ENCODE peak calls at places on chromosomes 16 and 17, in six cellular contexts. G, Z, O, A, P and R are unnamed samples.

GRCh38 chr16:68417711-68418301 is 30.5 kb downstream of the SMPD3 start:
- DNase-seq in P (peak), G (peak), Z (no peak), A (no peak), O (no peak), R (peak)

GRCh38 chr16:8655184-8655717 is 19.2 kb upstream of the ABAT start:
- DNase-seq in A (peak), P (peak), O (peak), G (peak), Z (no peak), R (no peak)

GRCh38 chr17:45123930-45124796 is 8.2 kb downstream of the PLCD3 start:
- DNase-seq in G (no peak), A (peak), P (no peak), O (peak), Z (no peak), R (no peak)

GRCh38 chr17:19727466-19728113 is 11.2 kb upstream of the SLC47A2 start:
- DNase-seq in O (no peak), P (no peak), A (no peak), G (no peak), Z (no peak), R (no peak)

GRCh38 chr16:67672739-67673662 is 6.4 kb downstream of the C16orf86 start:
- DNase-seq in Z (peak), G (peak), P (no peak), A (peak), O (peak), R (peak)

GRCh38 chr16:76899767-76900166 is 291.2 kb upstream of the MON1B start:
- DNase-seq in A (no peak), O (no peak), G (no peak), P (no peak), Z (no peak), R (no peak)

GRCh38 chr16:29767062-29767461 is 11.0 kb upstream of the ZG16 start:
- DNase-seq in O (no peak), Z (no peak), G (no peak), P (no peak), A (no peak), R (no peak)

GRCh38 chr16:49019081-49019633 is 262.5 kb downstream of the CBLN1 start:
- DNase-seq in O (no peak), P (no peak), A (no peak), Z (peak), G (no peak), R (no peak)

GRCh38 chr17:46818319-46818928 is at the start of gene WNT3:
- DNase-seq in A (peak), P (no peak), G (peak), O (no peak), Z (peak), R (peak)

GRCh38 chr16:83727018-83727417 is 80.8 kb upstream of the HSBP1 start:
- DNase-seq in O (no peak), Z (no peak), P (no peak), G (no peak), A (no peak), R (no peak)

GRCh38 chr16:84947022-84947421 is 64.3 kb downstream of the ZDHHC7 start:
- DNase-seq in Z (no peak), O (no peak), G (no peak), A (no peak), P (no peak), R (no peak)

GRCh38 chr17:68356520-68356919 is 65.2 kb downstream of the ARSG start:
- DNase-seq in A (no peak), P (peak), Z (no peak), G (no peak), O (no peak), R (no peak)

GRCh38 chr17:7620835-7621234 is 6.1 kb upstream of the FXR2 start:
- DNase-seq in A (no peak), P (no peak), G (no peak), Z (no peak), O (no peak), R (no peak)

GRCh38 chr16:79788949-79789348 is 188.4 kb upstream of the MAF start:
- DNase-seq in O (no peak), A (no peak), P (no peak), Z (no peak), G (no peak), R (no peak)
- TF ChIP-seq TAF1 in O (no peak), A (no peak), P (no peak), Z (no peak), G (no peak), R (no peak)

DNA sequence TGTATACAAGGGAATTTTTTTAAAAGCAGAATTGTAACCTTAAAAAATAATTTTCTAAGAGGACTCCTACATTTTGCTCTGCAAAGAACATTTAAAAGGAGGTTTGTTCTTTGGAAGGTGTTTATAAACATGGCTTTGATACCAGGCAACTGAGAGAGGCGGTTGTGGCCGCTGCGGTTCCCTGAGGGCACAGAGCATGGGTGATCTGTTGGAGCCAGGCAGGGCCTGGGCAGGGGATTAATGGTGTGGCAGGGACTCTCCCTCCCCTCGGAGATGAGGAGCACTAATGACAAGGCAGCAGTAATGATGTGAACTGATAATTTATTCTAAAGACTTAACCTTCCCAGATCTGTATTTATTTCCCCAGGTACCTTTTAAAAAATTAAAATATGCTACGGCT is 65.4 kb downstream of the WWP2 start:
- DNase-seq in Z (no peak), O (no peak), G (no peak), A (no peak), P (no peak), R (no peak)
- TF ChIP-seq POLR2A in Z (no peak), O (no peak), G (no peak), A (no peak), P (no peak), R (no peak)

GRCh38 chr16:1677339-1677738 is 740 bp upstream of the JPT2 start:
- DNase-seq in G (no peak), A (no peak), P (no peak), O (no peak), Z (no peak), R (no peak)

GRCh38 chr16:1677942-1678499 is at the start of gene JPT2:
- DNase-seq in Z (peak), G (peak), A (peak), P (peak), O (peak), R (peak)

GRCh38 chr16:1680361-1680760 is 2.3 kb downstream of the JPT2 start:
- DNase-seq in G (no peak), A (no peak), P (no peak), Z (no peak), O (no peak), R (no peak)

GRCh38 chr16:1676661-1677060 is 1.4 kb upstream of the JPT2 start:
- DNase-seq in A (no peak), Z (no peak), O (no peak), P (no peak), G (no peak), R (no peak)

DNA sequence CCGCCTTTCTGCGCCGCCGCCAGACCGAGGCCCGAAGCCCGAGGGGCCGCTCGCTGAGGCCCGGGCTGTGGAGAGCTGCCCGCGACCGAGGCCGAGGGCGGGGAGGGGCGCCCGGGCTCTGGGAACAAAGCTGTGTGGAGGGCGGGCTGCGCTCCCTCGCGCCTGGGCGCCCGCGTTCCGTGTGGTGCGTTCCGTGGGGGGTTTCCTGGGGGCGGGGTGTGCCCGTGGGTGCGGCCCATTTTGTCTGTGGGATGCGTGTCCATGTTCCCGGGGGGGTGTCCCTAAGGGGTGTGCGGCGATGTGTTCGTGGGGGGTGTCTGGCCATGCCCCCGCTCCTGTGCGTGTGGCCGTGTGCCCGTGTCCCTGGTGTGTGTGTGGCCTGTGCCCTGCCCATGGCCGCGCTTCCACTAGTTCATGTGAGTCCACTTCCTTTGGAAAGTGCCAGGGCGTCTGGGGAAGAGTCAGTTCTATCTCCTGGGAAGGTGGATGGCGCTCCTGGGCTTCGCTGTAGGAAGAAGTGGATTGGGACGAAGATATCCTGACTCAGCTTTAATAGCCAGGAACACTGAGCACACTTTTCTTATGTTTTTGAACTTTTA is 520 bp downstream of the JPT2 start:
- DNase-seq in O (peak), G (no peak), A (no peak), P (no peak), Z (no peak), R (no peak)
- TF ChIP-seq TAF1 in O (no peak), G (no peak), A (no peak), P (no peak), Z (no peak), R (no peak)

GRCh38 chr17:50149425-50150353 is 788 bp downstream of the PPP1R9B start:
- DNase-seq in P (no peak), G (no peak), O (no peak), A (no peak), Z (no peak), R (no peak)
- TF ChIP-seq POLR2A in P (peak), G (no peak), O (no peak), A (no peak), Z (no peak), R (no peak)

DNA sequence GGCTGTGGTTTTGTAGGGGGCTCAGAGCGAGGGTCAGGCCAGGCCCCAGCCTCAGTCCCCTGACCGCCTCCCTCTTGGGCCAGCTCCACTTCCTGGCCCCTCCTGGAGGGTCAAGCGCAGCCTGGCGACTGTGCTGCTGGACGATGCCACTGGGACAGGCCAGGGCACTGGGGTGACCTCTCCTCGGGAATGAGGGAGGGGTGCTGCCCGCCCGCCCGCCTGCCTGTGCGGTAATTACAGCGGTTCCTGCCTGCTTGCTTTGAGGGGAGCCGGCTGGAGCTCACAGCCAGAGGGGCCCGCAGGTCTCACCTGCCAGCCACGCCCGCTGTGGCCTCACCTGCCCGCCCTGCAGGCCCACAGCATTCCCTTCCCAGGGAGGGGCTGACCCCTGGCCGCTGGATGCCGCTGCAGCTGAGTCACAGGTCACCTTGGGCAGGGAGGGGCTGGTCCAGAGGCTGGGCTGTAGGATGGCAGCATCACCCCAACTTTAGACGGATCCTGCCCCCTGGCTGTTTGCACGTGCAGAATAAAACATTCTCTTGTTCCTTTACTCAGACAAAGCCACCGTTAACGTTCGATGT is 76.7 kb upstream of the CBX4 start:
- DNase-seq in O (peak), G (no peak), Z (peak), A (peak), P (no peak), R (no peak)
- TF ChIP-seq TAF1 in O (no peak), G (no peak), Z (no peak), A (no peak), P (no peak), R (no peak)

GRCh38 chr16:57889522-57889921 is 81.4 kb downstream of the CNGB1 start:
- DNase-seq in G (no peak), O (no peak), P (no peak), A (no peak), Z (no peak), R (no peak)
- TF ChIP-seq POLR2A in G (no peak), O (no peak), P (no peak), A (no peak), Z (no peak), R (no peak)

GRCh38 chr16:88790312-88791150 is 5.5 kb upstream of the PIEZO1 start:
- DNase-seq in Z (peak), P (no peak), O (no peak), G (no peak), A (peak), R (no peak)

GRCh38 chr16:88789593-88789992 is 4.6 kb upstream of the PIEZO1 start:
- DNase-seq in G (no peak), Z (no peak), A (no peak), P (no peak), O (no peak), R (no peak)

GRCh38 chr16:88796278-88796677 is 7.3 kb upstream of the CDT1 start:
- DNase-seq in A (no peak), Z (no peak), O (no peak), G (no peak), P (no peak), R (no peak)

GRCh38 chr16:88792078-88792550 is 7.1 kb upstream of the PIEZO1 start:
- DNase-seq in G (no peak), Z (no peak), O (no peak), A (no peak), P (no peak), R (no peak)

DNA sequence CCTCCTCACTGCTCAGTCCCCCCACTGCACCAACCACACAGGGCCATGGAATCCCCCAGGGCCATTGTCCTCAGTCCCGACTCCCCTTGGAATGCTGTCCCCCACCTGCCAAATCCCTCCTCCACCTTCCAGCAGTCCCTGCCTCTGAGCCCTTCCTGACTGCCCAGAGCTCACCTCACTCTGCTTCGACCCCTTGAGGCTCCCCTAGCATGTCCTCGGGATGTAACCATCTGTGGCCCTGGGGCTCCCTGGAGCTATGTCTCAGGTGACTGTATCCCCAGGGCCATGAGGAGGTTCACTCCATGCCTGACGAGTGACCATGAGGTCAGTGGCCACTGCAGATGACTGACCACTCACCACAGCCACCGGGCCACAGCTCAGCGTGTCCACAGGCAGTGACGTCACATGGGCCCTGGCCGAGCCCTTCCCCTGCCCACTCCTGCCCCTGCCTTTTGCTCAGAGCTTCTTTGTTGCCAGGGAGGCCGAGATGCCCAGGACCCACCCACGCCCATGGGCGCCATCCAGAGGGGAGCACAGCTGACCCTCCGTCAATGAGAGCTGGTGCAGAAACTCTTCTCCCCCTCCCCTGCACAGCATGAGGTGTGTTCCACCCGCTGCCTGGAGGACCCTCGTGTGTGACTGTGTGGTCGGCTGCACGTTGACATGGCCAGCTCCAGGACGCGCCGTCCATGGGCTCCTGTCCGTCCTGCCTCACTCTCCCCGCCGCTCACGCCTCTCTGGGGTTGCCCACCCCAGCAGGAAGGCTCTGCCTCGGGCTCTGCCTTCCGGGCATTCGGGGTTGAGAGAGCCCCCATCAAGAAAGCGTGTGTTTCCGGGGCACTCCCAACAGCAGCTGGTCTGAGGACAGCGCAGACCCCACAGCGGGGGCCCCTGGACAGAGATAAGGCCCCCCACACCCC is 7.9 kb upstream of the PIEZO1 start:
- DNase-seq in Z (peak), P (no peak), O (no peak), A (no peak), G (no peak), R (no peak)
- TF ChIP-seq TAF1 in Z (no peak), P (no peak), O (no peak), A (no peak), G (no peak), R (no peak)

DNA sequence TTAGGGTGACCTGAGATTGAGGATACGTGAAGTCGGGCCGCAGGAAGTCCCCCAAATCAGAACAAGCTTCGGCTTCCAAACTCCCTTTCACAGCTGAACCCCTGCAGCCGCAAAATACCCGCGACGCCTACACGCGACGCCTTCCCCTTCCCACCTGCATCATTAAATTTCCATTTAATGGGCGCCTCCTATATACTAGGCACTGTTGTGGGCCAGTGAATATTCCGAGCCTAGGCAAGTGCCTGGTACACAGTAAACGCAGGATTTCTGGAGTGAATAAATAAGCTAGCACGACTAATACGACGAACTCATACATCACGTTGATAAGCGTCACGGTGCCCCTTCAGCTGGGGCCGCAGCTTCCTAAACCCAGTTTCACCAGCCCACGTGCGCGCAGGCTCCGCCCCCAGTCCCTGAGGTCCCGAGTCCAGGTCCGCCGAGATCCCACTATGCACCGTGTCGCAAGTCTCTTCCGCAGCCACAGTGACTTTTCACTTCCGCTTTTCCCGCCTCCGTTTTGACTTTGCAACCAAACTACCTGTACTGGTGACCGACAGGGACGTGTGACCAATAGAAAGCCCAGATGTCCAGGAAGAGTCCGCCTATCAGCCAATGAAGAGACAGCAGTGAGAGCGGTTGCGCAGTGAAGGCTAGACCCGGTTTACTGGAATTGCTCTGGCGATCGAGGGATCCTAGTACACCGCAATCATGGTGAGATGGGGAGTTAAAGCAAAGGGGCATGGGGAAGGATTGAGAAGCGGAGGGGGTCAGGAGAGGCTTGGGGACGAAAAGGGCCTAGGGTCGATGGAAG is at the start of gene PSMB3:
- DNase-seq in A (peak), G (peak), O (peak), Z (peak), P (peak), R (peak)
- TF ChIP-seq POLR2A in A (peak), G (peak), O (peak), Z (no peak), P (peak), R (peak)

GRCh38 chr17:5864910-5865657 is 205.1 kb upstream of the WSCD1 start:
- DNase-seq in Z (peak), O (no peak), A (no peak), G (no peak), P (no peak), R (no peak)

GRCh38 chr17:5868916-5869475 is 201.2 kb upstream of the WSCD1 start:
- DNase-seq in P (no peak), A (no peak), O (no peak), Z (peak), G (no peak), R (no peak)

GRCh38 chr17:5871666-5872065 is 198.5 kb upstream of the WSCD1 start:
- DNase-seq in G (no peak), O (no peak), P (no peak), Z (no peak), A (no peak), R (no peak)

GRCh38 chr17:5870231-5870953 is 199.8 kb upstream of the WSCD1 start:
- DNase-seq in Z (no peak), O (no peak), A (no peak), G (no peak), P (no peak), R (no peak)

GRCh38 chr17:5866978-5867377 is 203.2 kb upstream of the WSCD1 start:
- DNase-seq in G (no peak), A (no peak), P (no peak), Z (peak), O (no peak), R (no peak)
- TF ChIP-seq TAF1 in G (no peak), A (no peak), P (no peak), Z (no peak), O (no peak), R (no peak)